ENCODE peak calls at places on chromosomes 2 and 18, in five cellular contexts. C is stimulated activated CD4-positive, alpha-beta T cell treated with anti-CD3 and anti-CD28 coated beads, TNF-alpha, amount 100 ng/mL, for 1 hour; Y is substantia nigra; B is NCI-H446 treated with DMSO at 0.1 percent for 48 hours; F is fibroblast of lung. V is an unnamed sample.

GRCh38 chr2:10225291-10226031 is 77.2 kb upstream of the HPCAL1 start:
- DNase-seq in C (no peak), Y (no peak), B (no peak), F (no peak), V (no peak)

GRCh38 chr2:149597050-149598013 is 9.8 kb upstream of the MMADHC start:
- DNase-seq in C (no peak), Y (peak; percentile 11), B (peak; percentile 42), F (peak; percentile 87), V (peak; percentile 82)

GRCh38 chr2:199404841-199405240 is 52.9 kb downstream of the SATB2 start:
- DNase-seq in C (no peak), Y (no peak), B (no peak), F (peak; percentile 74), V (peak; percentile 56)

GRCh38 chr2:8548065-8548870 is 133.6 kb upstream of the ID2 start:
- DNase-seq in C (no peak), Y (no peak), B (no peak), F (no peak), V (no peak)

GRCh38 chr2:125259441-125259840 is 1234.4 kb downstream of the CNTNAP5 start:
- DNase-seq in C (no peak), Y (no peak), B (no peak), F (no peak), V (no peak)

GRCh38 chr2:10721344-10722251 is at the start of gene ATP6V1C2:
- DNase-seq in C (no peak), Y (no peak), B (no peak), F (no peak), V (no peak)

GRCh38 chr2:228367356-228367755 is 185.9 kb upstream of the SPHKAP start:
- DNase-seq in C (no peak), Y (no peak), B (no peak), F (no peak), V (no peak)

GRCh38 chr18:44537521-44537920 is 143.2 kb upstream of the SETBP1 start:
- DNase-seq in C (no peak), Y (no peak), B (peak; percentile 87), F (peak; percentile 90), V (peak; percentile 90)

GRCh38 chr18:24543408-24544140 is 83.1 kb downstream of the HRH4 start:
- DNase-seq in C (no peak), Y (no peak), B (no peak), F (no peak), V (no peak)

GRCh38 chr2:38850045-38850444 is 25.7 kb downstream of the DHX57 start:
- DNase-seq in C (no peak), Y (no peak), B (no peak), F (no peak), V (no peak)

GRCh38 chr2:115297056-115297455 is 854.6 kb downstream of the DPP10 start:
- DNase-seq in C (no peak), Y (no peak), B (no peak), F (no peak), V (no peak)

GRCh38 chr2:113228991-113229716 is 49.6 kb downstream of the PAX8 start:
- DNase-seq in C (no peak), Y (no peak), B (no peak), F (no peak), V (no peak)

GRCh38 chr2:174952607-174953006 is 52.6 kb downstream of the CHN1 start:
- DNase-seq in C (no peak), Y (no peak), B (no peak), F (peak; percentile 61), V (no peak)

GRCh38 chr2:11939523-11939922 is 193.1 kb downstream of the LPIN1 start:
- DNase-seq in C (no peak), Y (no peak), B (no peak), F (no peak), V (no peak)

GRCh38 chr2:79860233-79861058 is 347.6 kb downstream of the CTNNA2 start:
- DNase-seq in C (no peak), Y (no peak), B (no peak), F (peak; percentile 23), V (peak; percentile 8)

GRCh38 chr2:144288428-144288827 is 231.5 kb downstream of the ZEB2 start:
- DNase-seq in C (no peak), Y (no peak), B (no peak), F (peak; percentile 32), V (no peak)

GRCh38 chr2:1814061-1814460 is 69.7 kb upstream of the PXDN start:
- DNase-seq in C (no peak), Y (no peak), B (no peak), F (no peak), V (no peak)

GRCh38 chr2:235638541-235639192 is 144.8 kb downstream of the AGAP1 start:
- DNase-seq in C (no peak), Y (peak; percentile 42), B (no peak), F (no peak), V (no peak)

GRCh38 chr2:162914161-162914560 is 75.6 kb upstream of the KCNH7 start:
- DNase-seq in C (no peak), Y (no peak), B (no peak), F (peak; percentile 45), V (no peak)

GRCh38 chr2:24421668-24422067 is 61.3 kb upstream of the ITSN2 start:
- DNase-seq in C (peak; percentile 31), Y (peak; percentile 47), B (no peak), F (peak; percentile 37), V (peak; percentile 31)

GRCh38 chr2:202122975-202123765 is 50.1 kb downstream of the KIAA2012 start:
- DNase-seq in C (no peak), Y (no peak), B (no peak), F (no peak), V (no peak)

GRCh38 chr2:181483876-181484275 is 26.7 kb downstream of the ITGA4 start:
- DNase-seq in C (no peak), Y (no peak), B (no peak), F (no peak), V (no peak)

GRCh38 chr18:45056907-45057306 is 376.2 kb downstream of the SETBP1 start:
- DNase-seq in C (no peak), Y (no peak), B (no peak), F (peak; percentile 11), V (no peak)

GRCh38 chr2:100425573-100426383 is 8.3 kb upstream of the CHST10 start:
- DNase-seq in C (no peak), Y (no peak), B (no peak), F (no peak), V (no peak)

GRCh38 chr18:48910972-48911545 is 39.7 kb downstream of the SMAD7 start:
- DNase-seq in C (no peak), Y (no peak), B (no peak), F (no peak), V (no peak)

GRCh38 chr2:174059178-174059874 is 94.2 kb upstream of the SP3 start:
- DNase-seq in C (no peak), Y (no peak), B (no peak), F (peak; percentile 77), V (peak; percentile 52)

GRCh38 chr2:217147751-217148318 is 288.0 kb upstream of the TNP1 start:
- DNase-seq in C (no peak), Y (no peak), B (no peak), F (peak; percentile 70), V (no peak)

GRCh38 chr2:241559489-241560180 is 1.1 kb downstream of the BOK start:
- DNase-seq in C (no peak), Y (peak; percentile 34), B (no peak), F (peak; percentile 59), V (no peak)